ENCODE peak calls at places on chromosomes 4 and X, in six cellular contexts. One of them, this sample, is unnamed.

GRCh38 chr4:19748911-19749473 is 502.7 kb upstream of the SLIT2 start:
- DNase-seq in CD8-positive, alpha-beta memory T cell: no peak
- DNase-seq in hepatic stellate cell: no peak
- DNase-seq in Calu3: no peak
- DNase-seq in cardiac septum: no peak
- DNase-seq in activated CD4-positive, alpha-beta T cell treated with anti-CD3 and anti-CD28 coated beads for 48 hours: no peak
- DNase-seq in this sample: no peak

GRCh38 chr4:64341711-64342110 is 67.5 kb downstream of the TECRL start:
- DNase-seq in CD8-positive, alpha-beta memory T cell: no peak
- DNase-seq in hepatic stellate cell: no peak
- DNase-seq in Calu3: no peak
- DNase-seq in cardiac septum: peak
- DNase-seq in activated CD4-positive, alpha-beta T cell treated with anti-CD3 and anti-CD28 coated beads for 48 hours: no peak
- DNase-seq in this sample: no peak

GRCh38 chr4:26619784-26620183 is 35.9 kb downstream of the TBC1D19 start:
- DNase-seq in CD8-positive, alpha-beta memory T cell: no peak
- DNase-seq in hepatic stellate cell: peak
- DNase-seq in Calu3: no peak
- DNase-seq in cardiac septum: no peak
- DNase-seq in activated CD4-positive, alpha-beta T cell treated with anti-CD3 and anti-CD28 coated beads for 48 hours: no peak
- DNase-seq in this sample: no peak

GRCh38 chr4:8761167-8761823 is 110.3 kb downstream of the HMX1 start:
- DNase-seq in CD8-positive, alpha-beta memory T cell: no peak
- DNase-seq in hepatic stellate cell: no peak
- DNase-seq in Calu3: no peak
- DNase-seq in cardiac septum: peak
- DNase-seq in activated CD4-positive, alpha-beta T cell treated with anti-CD3 and anti-CD28 coated beads for 48 hours: no peak
- DNase-seq in this sample: no peak

GRCh38 chrX:77446029-77446585 is 1.1 kb upstream of the FGF16 start:
- DNase-seq in CD8-positive, alpha-beta memory T cell: no peak
- DNase-seq in hepatic stellate cell: no peak
- DNase-seq in Calu3: no peak
- DNase-seq in cardiac septum: no peak
- DNase-seq in activated CD4-positive, alpha-beta T cell treated with anti-CD3 and anti-CD28 coated beads for 48 hours: peak
- DNase-seq in this sample: peak

GRCh38 chr4:96356591-96357360 is 516.9 kb downstream of the PDHA2 start:
- DNase-seq in CD8-positive, alpha-beta memory T cell: no peak
- DNase-seq in hepatic stellate cell: no peak
- DNase-seq in Calu3: no peak
- DNase-seq in cardiac septum: no peak
- DNase-seq in activated CD4-positive, alpha-beta T cell treated with anti-CD3 and anti-CD28 coated beads for 48 hours: no peak
- DNase-seq in this sample: no peak

GRCh38 chrX:102833136-102833535 is 103.9 kb upstream of the RAB40AL start:
- DNase-seq in CD8-positive, alpha-beta memory T cell: no peak
- DNase-seq in hepatic stellate cell: peak
- DNase-seq in Calu3: no peak
- DNase-seq in cardiac septum: no peak
- DNase-seq in activated CD4-positive, alpha-beta T cell treated with anti-CD3 and anti-CD28 coated beads for 48 hours: no peak
- DNase-seq in this sample: no peak

GRCh38 chrX:23726196-23726595 is 16.9 kb downstream of the ACOT9 start:
- DNase-seq in CD8-positive, alpha-beta memory T cell: no peak
- DNase-seq in hepatic stellate cell: no peak
- DNase-seq in Calu3: no peak
- DNase-seq in cardiac septum: no peak
- DNase-seq in activated CD4-positive, alpha-beta T cell treated with anti-CD3 and anti-CD28 coated beads for 48 hours: no peak
- DNase-seq in this sample: no peak

GRCh38 chrX:6313356-6313755 is 84.7 kb upstream of the NLGN4X start:
- DNase-seq in CD8-positive, alpha-beta memory T cell: no peak
- DNase-seq in hepatic stellate cell: no peak
- DNase-seq in Calu3: no peak
- DNase-seq in cardiac septum: no peak
- DNase-seq in activated CD4-positive, alpha-beta T cell treated with anti-CD3 and anti-CD28 coated beads for 48 hours: no peak
- DNase-seq in this sample: no peak

GRCh38 chrX:30702736-30703135 is 49.5 kb downstream of the GK start:
- DNase-seq in CD8-positive, alpha-beta memory T cell: no peak
- DNase-seq in hepatic stellate cell: peak
- DNase-seq in Calu3: no peak
- DNase-seq in cardiac septum: no peak
- DNase-seq in activated CD4-positive, alpha-beta T cell treated with anti-CD3 and anti-CD28 coated beads for 48 hours: no peak
- DNase-seq in this sample: no peak

GRCh38 chr4:26067035-26067434 is 153.0 kb downstream of the SMIM20 start:
- DNase-seq in CD8-positive, alpha-beta memory T cell: no peak
- DNase-seq in hepatic stellate cell: no peak
- DNase-seq in Calu3: no peak
- DNase-seq in cardiac septum: no peak
- DNase-seq in activated CD4-positive, alpha-beta T cell treated with anti-CD3 and anti-CD28 coated beads for 48 hours: no peak
- DNase-seq in this sample: no peak

GRCh38 chr4:76559236-76560071 is 124.4 kb downstream of the SHROOM3 start:
- DNase-seq in CD8-positive, alpha-beta memory T cell: no peak
- DNase-seq in hepatic stellate cell: no peak
- DNase-seq in Calu3: no peak
- DNase-seq in cardiac septum: no peak
- DNase-seq in activated CD4-positive, alpha-beta T cell treated with anti-CD3 and anti-CD28 coated beads for 48 hours: no peak
- DNase-seq in this sample: no peak

GRCh38 chrX:53093177-53093655 is 726 bp upstream of the KANTR start:
- DNase-seq in CD8-positive, alpha-beta memory T cell: peak
- DNase-seq in hepatic stellate cell: peak
- DNase-seq in Calu3: peak
- DNase-seq in cardiac septum: peak
- DNase-seq in activated CD4-positive, alpha-beta T cell treated with anti-CD3 and anti-CD28 coated beads for 48 hours: peak
- DNase-seq in this sample: peak

GRCh38 chr4:54773022-54773421 is 115.3 kb downstream of the KIT start:
- DNase-seq in CD8-positive, alpha-beta memory T cell: no peak
- DNase-seq in hepatic stellate cell: no peak
- DNase-seq in Calu3: no peak
- DNase-seq in cardiac septum: no peak
- DNase-seq in activated CD4-positive, alpha-beta T cell treated with anti-CD3 and anti-CD28 coated beads for 48 hours: no peak
- DNase-seq in this sample: no peak

GRCh38 chr4:23706972-23707676 is 182.7 kb downstream of the PPARGC1A start:
- DNase-seq in CD8-positive, alpha-beta memory T cell: no peak
- DNase-seq in hepatic stellate cell: no peak
- DNase-seq in Calu3: no peak
- DNase-seq in cardiac septum: no peak
- DNase-seq in activated CD4-positive, alpha-beta T cell treated with anti-CD3 and anti-CD28 coated beads for 48 hours: no peak
- DNase-seq in this sample: no peak

GRCh38 chr4:3047464-3048286 is 26.7 kb downstream of the HTT-AS start:
- DNase-seq in CD8-positive, alpha-beta memory T cell: peak
- DNase-seq in hepatic stellate cell: no peak
- DNase-seq in Calu3: peak
- DNase-seq in cardiac septum: peak
- DNase-seq in activated CD4-positive, alpha-beta T cell treated with anti-CD3 and anti-CD28 coated beads for 48 hours: peak
- DNase-seq in this sample: peak

GRCh38 chr4:132334081-132334480 is 815.0 kb upstream of the PCDH10 start:
- DNase-seq in CD8-positive, alpha-beta memory T cell: no peak
- DNase-seq in hepatic stellate cell: no peak
- DNase-seq in Calu3: no peak
- DNase-seq in cardiac septum: no peak
- DNase-seq in activated CD4-positive, alpha-beta T cell treated with anti-CD3 and anti-CD28 coated beads for 48 hours: no peak
- DNase-seq in this sample: no peak

GRCh38 chrX:34909151-34909550 is 33.4 kb upstream of the FAM47B start:
- DNase-seq in CD8-positive, alpha-beta memory T cell: no peak
- DNase-seq in hepatic stellate cell: no peak
- DNase-seq in Calu3: no peak
- DNase-seq in cardiac septum: no peak
- DNase-seq in activated CD4-positive, alpha-beta T cell treated with anti-CD3 and anti-CD28 coated beads for 48 hours: no peak
- DNase-seq in this sample: no peak